ENCODE peak calls at places on chromosome 6, in six cellular contexts. H is K562, P is HL-60, X is transverse colon, W is GM12892, A is SK-N-SH. Y is an unnamed sample.

GRCh38 chr6:34514593-34515472 is 41.3 kb downstream of the SPDEF start:
- DNase-seq in H (peak; percentile 81), P (no peak), X (no peak), W (no peak), A (peak; percentile 94), Y (peak; percentile 56)

GRCh38 chr6:167569041-167569805 is 244.3 kb downstream of the TTLL2 start:
- DNase-seq in H (no peak), P (no peak), X (no peak), W (no peak), A (no peak), Y (peak; percentile 25)

GRCh38 chr6:33776764-33777163 is 12.2 kb downstream of the LEMD2 start:
- DNase-seq in H (no peak), P (no peak), X (no peak), W (no peak), A (no peak), Y (no peak)

GRCh38 chr6:125357515-125358256 is 55.9 kb upstream of the HDDC2 start:
- DNase-seq in H (no peak), P (no peak), X (peak; percentile 39), W (no peak), A (no peak), Y (no peak)

GRCh38 chr6:163122365-163122764 is 292.2 kb upstream of the QKI start:
- DNase-seq in H (no peak), P (peak; percentile 93), X (no peak), W (no peak), A (no peak), Y (no peak)

GRCh38 chr6:125942677-125943527 is 13.7 kb upstream of the HINT3 start:
- DNase-seq in H (peak; percentile 43), P (no peak), X (peak; percentile 38), W (no peak), A (no peak), Y (no peak)

GRCh38 chr6:106870069-106870468 is 104.5 kb downstream of the CD24 start:
- DNase-seq in H (no peak), P (no peak), X (no peak), W (no peak), A (no peak), Y (no peak)

GRCh38 chr6:142695016-142695415 is 250.0 kb downstream of the HIVEP2 start:
- DNase-seq in H (no peak), P (no peak), X (no peak), W (no peak), A (no peak), Y (no peak)

GRCh38 chr6:8819446-8819845 is 384.1 kb upstream of the SLC35B3 start:
- DNase-seq in H (no peak), P (no peak), X (no peak), W (no peak), A (no peak), Y (no peak)

GRCh38 chr6:14009416-14009815 is 84.7 kb downstream of the RNF182 start:
- DNase-seq in H (no peak), P (no peak), X (no peak), W (no peak), A (no peak), Y (no peak)

GRCh38 chr6:1538810-1539482 is 70.8 kb upstream of the FOXC1 start:
- DNase-seq in H (no peak), P (no peak), X (no peak), W (no peak), A (no peak), Y (no peak)

GRCh38 chr6:6466967-6467761 is 121.4 kb upstream of the LY86 start:
- DNase-seq in H (no peak), P (no peak), X (no peak), W (no peak), A (no peak), Y (no peak)

GRCh38 chr6:24522090-24522820 is 27.5 kb downstream of the ALDH5A1 start:
- DNase-seq in H (peak; percentile 68), P (peak; percentile 10), X (no peak), W (no peak), A (no peak), Y (no peak)

GRCh38 chr6:74284266-74284665 is 588.3 kb downstream of the CD109 start:
- DNase-seq in H (no peak), P (no peak), X (no peak), W (no peak), A (no peak), Y (no peak)

GRCh38 chr6:97668716-97669115 is 385.7 kb upstream of the MMS22L start:
- DNase-seq in H (no peak), P (no peak), X (no peak), W (no peak), A (no peak), Y (no peak)

GRCh38 chr6:41798901-41799300 is 11.4 kb downstream of the TOMM6 start:
- DNase-seq in H (no peak), P (no peak), X (no peak), W (no peak), A (no peak), Y (no peak)

GRCh38 chr6:34412643-34413214 is 13.1 kb downstream of the RPS10 start:
- DNase-seq in H (no peak), P (no peak), X (no peak), W (no peak), A (no peak), Y (no peak)

GRCh38 chr6:136775548-136775947 is 16.7 kb downstream of the MAP3K5 start:
- DNase-seq in H (no peak), P (no peak), X (no peak), W (no peak), A (no peak), Y (no peak)

GRCh38 chr6:121780325-121781313 is 345.2 kb downstream of the GJA1 start:
- DNase-seq in H (no peak), P (no peak), X (no peak), W (no peak), A (no peak), Y (peak; percentile 73)

GRCh38 chr6:93417421-93417996 is 1.9 kb downstream of the EPHA7 start:
- DNase-seq in H (no peak), P (no peak), X (no peak), W (peak; percentile 0), A (peak; percentile 40), Y (peak; percentile 60)

GRCh38 chr6:22436134-22436533 is 133.2 kb upstream of the HDGFL1 start:
- DNase-seq in H (no peak), P (no peak), X (no peak), W (no peak), A (no peak), Y (no peak)

GRCh38 chr6:32047855-32048766 is 9.9 kb downstream of the CYP21A2 start:
- DNase-seq in H (peak; percentile 90), P (peak; percentile 52), X (peak; percentile 80), W (peak; percentile 61), A (peak; percentile 88), Y (peak; percentile 89)

GRCh38 chr6:163329991-163330390 is 84.5 kb upstream of the QKI start:
- DNase-seq in H (no peak), P (no peak), X (no peak), W (no peak), A (no peak), Y (no peak)

GRCh38 chr6:42564496-42564890 is 664 bp downstream of the UBR2 start:
- DNase-seq in H (no peak), P (no peak), X (no peak), W (no peak), A (no peak), Y (no peak)

DNA sequence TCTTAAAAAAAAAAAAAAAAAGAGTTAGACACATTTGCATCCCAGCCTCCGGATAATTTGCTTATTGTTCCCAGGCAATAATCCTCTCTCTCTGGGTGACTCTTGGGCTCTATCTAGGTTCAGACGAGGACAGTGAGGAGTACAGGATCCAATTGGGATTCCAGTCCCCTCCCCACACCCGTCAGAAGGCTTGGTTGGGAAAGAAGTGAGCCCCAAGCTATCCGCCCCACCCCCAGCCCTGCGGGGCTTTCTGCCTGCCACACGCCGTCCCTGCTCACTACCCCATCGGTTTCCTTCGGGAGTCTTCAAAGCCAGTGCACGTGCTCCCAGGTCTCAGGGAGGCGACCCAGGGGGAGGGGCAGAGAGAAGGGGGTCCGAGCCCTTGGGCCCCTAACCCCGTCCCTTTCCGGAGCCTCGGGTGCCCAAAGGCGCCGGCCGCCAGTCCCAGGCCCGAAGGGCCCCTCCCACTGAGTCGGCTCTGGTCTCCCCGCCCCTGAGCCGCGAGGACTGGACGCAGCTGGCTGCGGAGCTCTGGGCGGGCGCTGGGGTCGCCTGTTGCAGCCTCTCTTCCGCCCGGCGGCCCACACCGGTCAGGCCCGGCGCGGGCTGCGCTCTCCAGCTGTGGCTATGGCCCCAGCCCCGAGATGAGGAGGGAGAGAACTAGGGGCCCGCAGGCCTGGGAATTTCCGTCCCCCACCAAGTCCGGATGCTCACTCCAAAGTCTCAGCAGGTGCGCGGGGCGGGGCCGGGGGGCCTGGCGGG is 2.5 kb downstream of the MYMX start:
- DNase-seq in H (peak; percentile 90), P (no peak), X (peak; percentile 85), W (peak; percentile 71), A (peak; percentile 92), Y (peak; percentile 95)
- TF ChIP-seq POLR2AphosphoS5 in H (peak; percentile 61), P (no peak), X (peak; percentile 73), W (peak; percentile 60), A (peak; percentile 32), Y (peak; percentile 88)

DNA sequence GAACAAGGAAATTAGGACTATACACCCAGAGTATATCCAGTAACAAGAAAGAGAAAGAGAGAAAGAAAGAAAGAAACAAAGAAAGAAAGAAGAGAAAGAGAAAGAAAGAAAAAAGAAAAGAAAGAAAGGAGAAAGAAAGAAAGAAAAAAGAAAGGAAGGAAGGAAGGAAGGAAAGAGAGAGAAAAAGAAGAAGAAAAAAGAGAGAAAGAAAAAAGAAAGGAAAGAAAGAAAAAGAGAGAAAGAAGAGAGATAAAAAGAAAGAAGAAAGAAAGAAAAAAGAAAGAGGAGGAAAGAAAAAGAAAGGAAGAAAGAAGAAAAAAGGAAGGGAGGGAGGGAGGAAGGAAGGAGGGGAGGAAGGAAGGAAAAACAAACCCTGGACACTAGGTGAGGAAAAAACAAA is 981.8 kb downstream of the TBC1D32 start:
- DNase-seq in H (no peak), P (no peak), X (no peak), W (no peak), A (no peak), Y (no peak)
- TF ChIP-seq POLR2AphosphoS5 in H (no peak), P (no peak), X (no peak), W (no peak), A (no peak), Y (no peak)

DNA sequence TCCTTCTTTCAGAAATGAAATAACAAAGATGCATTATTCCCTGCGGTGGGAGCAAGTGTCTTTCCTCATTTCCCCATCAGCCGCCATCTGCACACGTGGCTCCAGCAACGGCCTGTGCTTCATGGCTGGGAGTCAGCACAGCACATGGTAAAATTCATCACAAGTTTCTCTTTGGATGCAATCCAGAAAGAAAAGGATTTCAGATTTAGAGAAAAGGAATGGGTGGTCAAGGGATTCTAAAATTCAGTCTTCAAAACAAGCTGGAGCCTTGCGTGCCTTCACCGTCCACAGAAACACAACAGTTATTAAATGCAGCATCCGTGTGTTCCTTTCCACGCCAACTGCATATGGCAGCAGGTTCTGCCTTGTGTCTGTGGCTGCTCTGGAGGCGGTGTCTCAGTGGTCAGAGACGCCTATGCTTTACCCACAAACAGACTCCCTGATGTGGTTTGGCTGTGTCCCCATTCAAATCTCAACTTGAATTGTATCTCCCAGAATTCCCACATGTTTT is 107.6 kb downstream of the THBS2 start:
- DNase-seq in H (no peak), P (no peak), X (no peak), W (no peak), A (no peak), Y (peak; percentile 86)
- TF ChIP-seq POLR2AphosphoS5 in H (no peak), P (no peak), X (no peak), W (no peak), A (no peak), Y (no peak)

DNA sequence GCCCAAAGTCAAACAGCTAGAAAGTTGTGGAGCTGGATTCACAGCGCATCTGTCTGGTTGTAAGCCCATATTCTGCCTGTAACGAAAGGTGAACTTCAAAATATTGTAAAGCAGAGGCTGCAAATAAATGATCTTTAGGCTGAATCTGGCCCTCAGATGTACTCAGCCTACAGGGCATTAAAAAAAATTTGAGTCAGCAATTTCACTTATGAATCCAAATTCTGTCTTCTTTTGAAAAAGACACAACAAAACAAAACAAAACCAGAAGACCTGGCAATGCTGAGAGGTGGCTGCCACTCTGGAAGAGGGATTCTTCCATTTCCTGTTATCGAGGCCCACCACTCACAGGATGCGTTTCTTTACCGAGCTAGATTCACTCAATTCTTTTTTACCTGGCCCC is 7.1 kb downstream of the LAMA4 start:
- DNase-seq in H (no peak), P (no peak), X (no peak), W (no peak), A (no peak), Y (no peak)
- TF ChIP-seq POLR2AphosphoS5 in H (no peak), P (no peak), X (no peak), W (no peak), A (no peak), Y (no peak)

Y was measured in sigmoid colon.